ENCODE peak calls at places on chromosomes 13 and 19, in seven cellular contexts. I, H, X, S, J, W and Y are unnamed samples.

GRCh38 chr13:54775501-54776191 is 1747.0 kb downstream of the OLFM4 start:
- DNase-seq in W (peak; percentile 64), H (no peak), X (no peak), I (no peak), S (no peak), J (no peak), Y (no peak)

GRCh38 chr19:57779220-57779845 is 9.9 kb downstream of the ZNF586 start:
- DNase-seq in J (no peak), I (no peak), X (no peak), H (no peak), W (no peak), S (no peak), Y (no peak)

GRCh38 chr19:30670011-30670329 is 297.8 kb downstream of the ZNF536 start:
- DNase-seq in W (peak; percentile 71), J (no peak), S (no peak), I (no peak), H (no peak), X (no peak), Y (no peak)

GRCh38 chr13:40981361-40981760 is 37.8 kb downstream of the ELF1 start:
- DNase-seq in I (no peak), H (no peak), S (peak; percentile 77), W (no peak), J (no peak), X (no peak), Y (no peak)

GRCh38 chr19:57708641-57709354 is at the start of gene ZNF154:
- DNase-seq in I (peak; percentile 56), X (no peak), J (peak; percentile 74), W (peak; percentile 84), S (peak; percentile 36), H (no peak), Y (no peak)

GRCh38 chr19:50980203-50980602 is 3.5 kb downstream of the KLK7 start:
- DNase-seq in W (no peak), I (no peak), S (no peak), X (no peak), H (no peak), J (no peak), Y (no peak)

GRCh38 chr13:40626566-40626965 is 39.9 kb downstream of the FOXO1 start:
- DNase-seq in S (no peak), W (no peak), H (no peak), J (no peak), I (no peak), X (no peak), Y (no peak)

GRCh38 chr19:55081773-55082022 is 6.0 kb downstream of the EPS8L1 start:
- DNase-seq in I (no peak), H (no peak), W (no peak), J (no peak), S (no peak), X (no peak), Y (no peak)

GRCh38 chr13:107395927-107396757 is 819.2 kb downstream of the LIG4 start:
- DNase-seq in I (no peak), J (no peak), W (no peak), H (no peak), S (no peak), X (no peak), Y (no peak)

GRCh38 chr19:34512254-34512796 is 30.8 kb downstream of the WTIP start:
- DNase-seq in I (no peak), W (no peak), S (no peak), J (no peak), H (no peak), X (no peak), Y (no peak)

GRCh38 chr19:48419158-48419920 is 25.9 kb downstream of the GRIN2D start:
- DNase-seq in X (no peak), H (no peak), J (peak; percentile 61), I (no peak), S (peak; percentile 41), W (peak; percentile 87), Y (no peak)

GRCh38 chr19:58021541-58022282 is 12.1 kb upstream of the ZSCAN1 start:
- DNase-seq in S (peak; percentile 6), H (peak; percentile 31), J (peak; percentile 73), W (peak; percentile 35), X (no peak), I (no peak), Y (no peak)

GRCh38 chr13:30493670-30494381 is 28.1 kb upstream of the HMGB1 start:
- DNase-seq in J (no peak), S (no peak), I (no peak), H (no peak), X (no peak), W (no peak), Y (no peak)

GRCh38 chr13:33310245-33311038 is 24.9 kb upstream of the STARD13 start:
- DNase-seq in J (no peak), X (no peak), H (no peak), S (no peak), I (no peak), W (no peak), Y (no peak)

GRCh38 chr19:48321622-48322591 is 3.4 kb upstream of the EMP3 start:
- DNase-seq in J (peak; percentile 99), W (peak; percentile 100), H (peak; percentile 97), S (peak; percentile 98), X (peak; percentile 99), I (peak; percentile 89), Y (peak; percentile 95)

GRCh38 chr19:664913-665443 is 2.0 kb upstream of the RNF126 start:
- DNase-seq in J (peak; percentile 78), S (peak; percentile 83), H (peak; percentile 59), X (peak; percentile 68), I (peak; percentile 81), W (peak; percentile 92), Y (no peak)

GRCh38 chr13:44853641-44854040 is 135.6 kb downstream of the NUFIP1 start:
- DNase-seq in J (peak; percentile 54), X (no peak), S (peak; percentile 23), I (no peak), W (no peak), H (peak; percentile 36), Y (no peak)

GRCh38 chr13:27953671-27954405 is 15.3 kb downstream of the CDX2 start:
- DNase-seq in S (peak; percentile 64), H (peak; percentile 46), X (peak; percentile 43), I (peak; percentile 88), W (peak; percentile 92), J (peak; percentile 67), Y (no peak)

GRCh38 chr19:50759886-50760285 is 10.4 kb upstream of the GPR32 start:
- DNase-seq in S (peak; percentile 22), I (no peak), W (no peak), X (no peak), J (no peak), H (no peak), Y (no peak)

GRCh38 chr13:47459512-47459911 is 541.6 kb downstream of the SUCLA2 start:
- DNase-seq in S (no peak), W (no peak), X (no peak), H (no peak), J (no peak), I (no peak), Y (no peak)

GRCh38 chr19:15107056-15108010 is at the start of gene SYDE1:
- DNase-seq in H (no peak), S (peak; percentile 26), W (no peak), J (peak; percentile 31), I (no peak), X (no peak), Y (no peak)
- TF ChIP-seq POLR2A in H (no peak), S (peak; percentile 75), W (no peak), J (peak; percentile 25), I (no peak), X (peak; percentile 31), Y (no peak)

GRCh38 chr19:6995054-6995453 is 26.2 kb downstream of the MBD3L2B start:
- DNase-seq in S (no peak), H (no peak), X (no peak), J (no peak), I (no peak), W (no peak), Y (no peak)
- TF ChIP-seq POLR2A in S (no peak), H (no peak), X (no peak), J (no peak), I (no peak), W (no peak), Y (no peak)

GRCh38 chr19:38849147-38849745 is 540 bp downstream of the HNRNPL start:
- DNase-seq in W (peak; percentile 99), X (peak; percentile 93), S (peak; percentile 96), I (peak; percentile 94), J (peak; percentile 97), H (peak; percentile 93), Y (peak; percentile 80)
- TF ChIP-seq POLR2A in W (peak; percentile 40), X (no peak), S (no peak), I (peak; percentile 29), J (no peak), H (no peak), Y (no peak)

DNA sequence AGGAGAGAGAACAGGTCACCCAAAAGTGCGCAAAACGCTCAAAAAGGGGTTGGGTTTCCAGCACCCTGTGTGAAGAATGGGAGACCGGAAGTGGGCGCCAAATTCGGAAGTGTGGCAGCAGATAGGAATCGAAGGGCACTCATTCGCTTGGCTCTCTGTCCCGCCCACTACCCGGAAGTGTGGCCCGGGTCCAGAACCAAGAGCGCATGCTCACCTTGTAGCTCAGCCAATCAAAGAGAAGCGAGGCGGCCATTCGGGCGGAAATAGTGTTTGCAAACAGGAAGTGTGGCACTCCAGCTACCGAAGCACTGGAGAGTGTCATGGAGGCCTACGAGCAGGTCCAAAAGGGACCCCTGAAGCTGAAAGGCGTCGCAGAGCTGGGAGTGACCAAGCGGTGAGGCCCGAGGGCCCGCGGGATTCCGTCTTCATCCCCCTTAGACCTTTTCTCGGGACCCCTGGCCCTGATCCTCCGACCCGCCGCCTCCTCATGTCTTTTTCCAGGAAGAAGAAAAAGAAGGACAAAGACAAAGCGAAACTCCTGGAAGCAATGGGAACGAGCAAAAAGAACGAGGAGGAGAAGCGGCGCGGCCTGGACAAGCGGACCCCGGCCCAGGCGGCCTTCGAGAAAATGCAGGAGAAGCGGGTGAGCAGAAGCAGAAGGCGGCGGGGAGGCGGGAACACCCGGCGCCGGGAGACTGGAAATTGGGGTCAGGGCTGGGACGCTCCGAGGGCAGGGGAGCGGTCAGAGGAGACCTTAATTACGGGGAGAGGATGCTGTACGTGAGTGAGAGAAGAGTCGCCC is at the start of gene FAM32A:
- DNase-seq in W (peak; percentile 99), X (peak; percentile 99), I (peak; percentile 97), S (peak; percentile 99), H (peak; percentile 100), J (peak; percentile 100), Y (peak; percentile 97)
- TF ChIP-seq POLR2A in W (peak; percentile 50), X (peak; percentile 70), I (peak; percentile 89), S (peak; percentile 79), H (no peak), J (peak; percentile 70), Y (no peak)

GRCh38 chr13:35478384-35479222 is 2.1 kb upstream of the MAB21L1 start:
- DNase-seq in H (no peak), W (peak; percentile 70), J (no peak), X (no peak), I (no peak), S (no peak), Y (no peak)

GRCh38 chr13:35474551-35474950 is 1.9 kb downstream of the MAB21L1 start:
- DNase-seq in S (no peak), H (no peak), J (no peak), W (no peak), I (no peak), X (no peak), Y (no peak)

GRCh38 chr13:35479223-35479536 is 2.7 kb upstream of the MAB21L1 start:
- DNase-seq in X (no peak), J (no peak), I (no peak), S (no peak), H (no peak), W (no peak), Y (no peak)

GRCh38 chr13:35475131-35475959 is 1.1 kb downstream of the MAB21L1 start:
- DNase-seq in S (peak; percentile 28), X (peak; percentile 52), I (no peak), J (no peak), W (peak; percentile 79), H (no peak), Y (no peak)

GRCh38 chr13:35475960-35476943 is at the start of gene MAB21L1:
- DNase-seq in I (no peak), X (peak; percentile 46), H (no peak), W (peak; percentile 63), J (peak; percentile 6), S (peak; percentile 24), Y (no peak)
- TF ChIP-seq POLR2A in I (no peak), X (peak; percentile 57), H (no peak), W (no peak), J (peak; percentile 23), S (no peak), Y (no peak)